ENCODE peak calls at places on chromosomes 3 and 15, in four cellular contexts. E is cardiac muscle cell, D is GM13976, P is AG04450. K is an unnamed sample.

GRCh38 chr15:52082197-52083036 is 30.2 kb downstream of the BCL2L10 start:
- DNase-seq in E (peak), D (peak), P (peak), K (peak)

GRCh38 chr15:38688761-38689160 is 124.1 kb upstream of the RASGRP1 start:
- DNase-seq in E (no peak), D (no peak), P (no peak), K (no peak)

GRCh38 chr3:146895026-146895749 is 290.0 kb upstream of the PLSCR5 start:
- DNase-seq in E (peak), D (no peak), P (peak), K (no peak)

GRCh38 chr3:135944831-135945230 is 20.7 kb upstream of the PPP2R3A start:
- DNase-seq in E (no peak), D (no peak), P (no peak), K (no peak)

GRCh38 chr3:32569540-32570425 is 875 bp downstream of the DYNC1LI1 start:
- DNase-seq in E (peak), D (peak), P (no peak), K (peak)

GRCh38 chr3:39038165-39038564 is 13.6 kb downstream of the SCN11A start:
- DNase-seq in E (peak), D (no peak), P (no peak), K (no peak)

GRCh38 chr3:64188810-64189560 is 36.3 kb downstream of the PRICKLE2 start:
- DNase-seq in E (peak), D (no peak), P (peak), K (no peak)

GRCh38 chr3:73207946-73208345 is 146.5 kb downstream of the EBLN2 start:
- DNase-seq in E (no peak), D (no peak), P (no peak), K (no peak)

GRCh38 chr15:37019479-37020433 is 80.6 kb downstream of the MEIS2 start:
- DNase-seq in E (peak), D (no peak), P (no peak), K (no peak)

GRCh38 chr15:81752149-81752942 is 293.5 kb downstream of the MEX3B start:
- DNase-seq in E (peak), D (no peak), P (no peak), K (no peak)

GRCh38 chr3:154522031-154522430 is 92.0 kb upstream of the GPR149 start:
- DNase-seq in E (no peak), D (no peak), P (no peak), K (no peak)

GRCh38 chr15:38691951-38692788 is 127.6 kb upstream of the RASGRP1 start:
- DNase-seq in E (no peak), D (no peak), P (no peak), K (no peak)

GRCh38 chr3:28777806-28778475 is 429.3 kb upstream of the AZI2 start:
- DNase-seq in E (no peak), D (no peak), P (no peak), K (no peak)

GRCh38 chr3:114879059-114880031 is 267.7 kb downstream of the ZBTB20 start:
- DNase-seq in E (peak), D (no peak), P (no peak), K (peak)

GRCh38 chr3:42216820-42217416 is 49.1 kb downstream of the CCK start:
- DNase-seq in E (no peak), D (no peak), P (no peak), K (no peak)

GRCh38 chr15:62323353-62323752 is 158.3 kb upstream of the C2CD4B start:
- DNase-seq in E (no peak), D (no peak), P (no peak), K (no peak)

GRCh38 chr3:167821248-167821805 is 85.8 kb downstream of the SERPINI1 start:
- DNase-seq in E (no peak), D (no peak), P (no peak), K (no peak)

GRCh38 chr3:151379083-151379734 is 5.3 kb downstream of the P2RY12 start:
- DNase-seq in E (peak), D (no peak), P (no peak), K (no peak)

GRCh38 chr3:12984023-12984823 is 89.0 kb downstream of the IQSEC1 start:
- DNase-seq in E (peak), D (peak), P (no peak), K (peak)

GRCh38 chr15:66931768-66932633 is 133.4 kb upstream of the SMAD3 start:
- DNase-seq in E (peak), D (no peak), P (no peak), K (no peak)

GRCh38 chr3:77460326-77460725 is 420.4 kb downstream of the ROBO2 start:
- DNase-seq in E (no peak), D (no peak), P (no peak), K (no peak)

GRCh38 chr15:78881681-78882080 is 9.0 kb downstream of the MORF4L1 start:
- DNase-seq in E (no peak), D (no peak), P (no peak), K (no peak)

GRCh38 chr3:54755746-54756145 is 172.1 kb downstream of the LRTM1 start:
- DNase-seq in E (no peak), D (no peak), P (no peak), K (no peak)

GRCh38 chr15:73986776-73987056 is 5.4 kb downstream of the STOML1 start:
- DNase-seq in E (no peak), D (no peak), P (no peak), K (no peak)

GRCh38 chr15:27768731-27769510 is 330.2 kb downstream of the OCA2 start:
- DNase-seq in E (no peak), D (no peak), P (no peak), K (no peak)

GRCh38 chr15:101138913-101139880 is 112.7 kb downstream of the CHSY1 start:
- DNase-seq in E (peak), D (peak), P (no peak), K (peak)

GRCh38 chr3:89525597-89525996 is 418.2 kb downstream of the EPHA3 start:
- DNase-seq in E (no peak), D (no peak), P (no peak), K (no peak)

GRCh38 chr3:53195602-53196574 is 34.9 kb downstream of the PRKCD start:
- DNase-seq in E (peak), D (peak), P (no peak), K (peak)

GRCh38 chr3:169666079-169666436 is 2.5 kb upstream of the MECOM start:
- DNase-seq in E (no peak), D (no peak), P (no peak), K (peak)

GRCh38 chr15:64045774-64046346 is 425 bp downstream of the DAPK2 start:
- DNase-seq in E (no peak), D (no peak), P (no peak), K (no peak)

GRCh38 chr3:46102780-46103130 is 75.5 kb upstream of the XCR1 start:
- DNase-seq in E (no peak), D (no peak), P (no peak), K (no peak)

GRCh38 chr15:62985768-62986167 is 56.8 kb upstream of the TPM1 start:
- DNase-seq in E (peak), D (no peak), P (peak), K (no peak)

GRCh38 chr15:64813075-64813474 is 12.4 kb downstream of the PIF1 start:
- DNase-seq in E (peak), D (peak), P (no peak), K (no peak)

GRCh38 chr3:11288786-11289637 is 16.8 kb downstream of the ATG7 start:
- DNase-seq in E (peak), D (peak), P (peak), K (peak)

GRCh38 chr3:28050895-28051294 is 190.5 kb upstream of the CMC1 start:
- DNase-seq in E (peak), D (no peak), P (no peak), K (no peak)

GRCh38 chr3:48684480-48685143 is 1.1 kb downstream of the NCKIPSD start:
- DNase-seq in E (peak), D (peak), P (no peak), K (peak)

GRCh38 chr3:73094951-73095350 is 33.5 kb downstream of the EBLN2 start:
- DNase-seq in E (peak), D (no peak), P (no peak), K (no peak)

GRCh38 chr3:27659279-27660021 is 62.7 kb downstream of the EOMES start:
- DNase-seq in E (peak), D (peak), P (no peak), K (peak)

GRCh38 chr3:129352650-129353588 is 74.2 kb downstream of the HMCES start:
- DNase-seq in E (no peak), D (no peak), P (no peak), K (no peak)

GRCh38 chr3:129348734-129349133 is 70.1 kb downstream of the HMCES start:
- DNase-seq in E (no peak), D (no peak), P (no peak), K (no peak)

GRCh38 chr3:129349791-129350190 is 71.1 kb downstream of the HMCES start:
- DNase-seq in E (no peak), D (no peak), P (no peak), K (no peak)

GRCh38 chr3:129353589-129353941 is 74.9 kb downstream of the EFCAB12 start:
- DNase-seq in E (no peak), D (no peak), P (no peak), K (no peak)

DNA sequence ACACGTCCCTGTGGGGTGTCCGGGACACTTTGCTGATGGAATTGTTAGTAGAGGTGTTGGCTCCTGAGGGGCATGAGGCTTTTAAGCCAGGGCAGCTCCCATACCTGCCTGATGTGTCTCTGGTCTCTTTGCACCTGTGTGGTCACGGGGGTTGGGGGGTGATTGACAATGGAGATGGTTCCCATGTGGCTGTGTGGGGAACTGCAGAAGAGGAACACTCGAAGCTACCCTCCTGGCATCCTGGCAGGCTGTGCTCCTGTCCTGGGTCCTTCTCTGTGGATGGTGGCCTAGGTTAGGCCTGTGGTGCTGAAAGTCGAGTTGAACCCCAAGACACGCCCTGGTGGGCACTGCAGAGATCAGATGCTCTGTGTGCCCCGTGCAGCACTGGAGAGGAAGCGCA is 73.4 kb downstream of the HMCES start:
- DNase-seq in E (no peak), D (no peak), P (no peak), K (no peak)
- TF ChIP-seq CTCF in E (peak), D (no peak), P (peak), K (no peak)

DNA sequence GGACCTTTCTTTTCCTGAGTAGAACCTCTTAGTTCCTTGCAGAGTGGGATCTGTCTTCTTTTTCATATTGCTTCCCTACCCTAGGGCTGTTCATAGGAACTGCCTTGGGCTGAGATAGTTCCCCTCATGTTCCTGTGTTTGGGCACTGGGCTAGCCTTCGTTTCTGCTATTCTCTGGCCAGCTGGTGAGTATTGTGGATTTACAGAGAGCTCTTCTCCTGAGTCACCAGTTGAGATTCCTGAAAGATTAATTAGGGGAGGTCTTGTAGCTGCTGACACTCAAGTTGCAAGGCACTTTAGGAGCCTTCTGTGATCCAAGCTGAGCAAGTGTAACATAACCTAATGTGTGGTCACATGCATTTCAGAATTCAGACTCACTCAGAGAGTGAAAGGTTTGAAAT is 30.7 kb downstream of the CHD2 start:
- DNase-seq in E (peak), D (no peak), P (peak), K (no peak)
- TF ChIP-seq CTCF in E (no peak), D (no peak), P (no peak), K (no peak)

DNA sequence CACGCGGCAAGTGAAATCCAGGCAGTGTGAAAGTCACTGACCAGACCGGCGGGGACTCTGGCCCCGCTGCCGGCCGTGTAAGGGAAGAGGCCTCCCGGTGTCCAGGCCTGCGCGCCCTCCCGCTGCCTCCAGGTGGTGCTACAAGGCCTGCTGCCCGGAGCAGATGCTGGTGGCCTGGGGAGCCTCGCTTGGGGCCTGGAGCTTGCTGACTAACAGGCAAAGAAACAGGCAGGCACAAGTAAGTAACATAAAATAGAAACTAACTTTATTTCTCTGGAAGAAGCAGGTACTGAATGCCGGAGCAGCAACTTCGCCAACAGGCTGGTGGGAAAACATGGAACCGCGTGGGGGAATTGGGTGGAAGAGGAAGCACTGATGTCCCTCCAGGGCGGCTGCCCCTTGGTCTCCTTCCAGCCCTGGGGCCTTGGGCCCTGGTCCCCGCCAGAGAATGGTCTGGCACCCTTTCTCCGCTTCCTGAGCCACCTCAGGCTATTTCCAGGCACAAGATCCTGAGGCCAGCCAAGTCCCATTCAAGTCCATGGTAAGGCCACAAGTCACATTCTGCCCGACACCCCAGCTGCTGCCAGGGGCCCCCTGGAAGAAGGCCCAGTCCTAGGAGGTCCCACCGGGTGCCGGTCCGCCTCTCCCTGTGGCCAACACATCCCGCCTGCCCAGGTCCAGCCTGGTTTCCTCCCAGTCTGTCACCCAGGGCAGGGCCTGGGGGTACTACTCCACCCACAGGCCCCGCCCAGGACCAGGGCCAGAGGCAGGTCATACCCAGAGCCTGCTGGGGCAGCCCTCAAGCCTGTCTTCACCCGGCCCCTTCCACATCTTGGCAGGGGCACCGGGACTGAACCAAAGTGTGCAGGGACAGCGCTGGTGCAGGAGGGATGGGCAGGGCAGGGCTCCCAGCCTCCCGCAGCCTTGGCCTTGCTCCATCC is 45.0 kb downstream of the TNK2 start:
- DNase-seq in E (peak), D (peak), P (peak), K (peak)
- TF ChIP-seq CTCF in E (peak), D (peak), P (peak), K (peak)

DNA sequence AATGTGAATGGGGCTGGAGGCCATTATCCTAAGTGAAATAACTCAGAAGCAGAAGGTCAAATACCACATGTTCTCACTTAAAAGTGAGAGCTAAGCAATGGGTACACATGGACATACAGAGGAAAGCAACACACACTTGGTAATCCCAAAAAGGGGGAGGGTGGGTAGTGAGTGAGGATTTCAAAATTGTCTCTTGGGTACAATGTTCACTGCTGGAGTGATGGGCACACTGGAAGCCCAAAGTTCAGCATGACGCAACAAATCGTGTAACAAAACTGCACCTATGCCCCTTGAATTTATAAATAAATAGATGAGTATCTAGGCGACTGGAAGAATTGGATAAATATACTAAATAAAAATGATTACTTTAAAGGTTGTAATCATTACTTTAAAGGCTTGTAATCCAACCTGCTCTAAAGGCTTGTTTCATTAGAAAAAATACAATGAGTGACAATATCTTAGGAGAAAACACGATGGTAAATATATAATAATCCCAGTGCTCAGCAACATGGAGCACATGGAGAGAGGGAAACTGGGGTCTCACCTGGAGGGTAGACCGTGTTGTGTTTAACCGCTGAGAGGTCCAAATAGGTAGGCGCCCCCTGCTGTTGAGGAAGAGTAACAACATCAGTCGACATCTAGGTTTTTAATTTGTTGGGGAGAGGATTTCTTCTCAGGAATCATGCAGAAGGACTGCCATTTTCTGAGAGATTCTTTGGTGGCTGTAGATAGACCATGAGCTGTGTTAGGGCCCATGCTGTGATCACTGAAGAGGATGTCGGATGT is 78.5 kb upstream of the ROBO1 start:
- DNase-seq in E (no peak), D (no peak), P (no peak), K (peak)
- TF ChIP-seq CTCF in E (peak), D (peak), P (peak), K (peak)

DNA sequence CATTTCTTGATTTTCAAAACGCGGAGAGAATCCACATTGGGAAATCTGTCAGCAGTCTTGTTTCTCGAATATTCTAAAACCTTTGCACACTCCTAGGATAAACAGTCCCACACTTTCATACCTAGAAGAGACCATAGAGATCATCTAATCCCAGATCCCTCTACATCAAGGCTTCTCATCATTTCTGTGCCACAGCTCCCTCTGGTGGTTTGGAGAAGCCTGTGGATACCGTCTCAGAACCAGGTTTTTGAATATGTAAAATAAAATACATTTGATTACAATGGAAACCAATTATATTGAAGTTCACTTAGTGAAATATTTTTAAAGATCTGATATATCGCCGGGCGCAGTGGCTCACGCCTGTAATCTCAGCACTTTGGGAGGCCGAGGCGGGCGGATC is 211.9 kb upstream of the GOLGA6L4 start:
- DNase-seq in E (peak), D (peak), P (peak), K (peak)
- TF ChIP-seq CTCF in E (peak), D (peak), P (peak), K (peak)

GRCh38 chr3:51721062-51721745 is 14.3 kb downstream of the GRM2 start:
- DNase-seq in E (no peak), D (no peak), P (no peak), K (no peak)
- TF ChIP-seq CTCF in E (no peak), D (no peak), P (no peak), K (no peak)

K was measured in GM13977.